ENCODE peak calls at places on chromosomes 16 and 17, in five cellular contexts. H is body of pancreas, F is psoas muscle, O is small intestine, Y is kidney epithelial cell. W is an unnamed sample.

GRCh38 chr16:85793662-85794298 is 5.6 kb downstream of the EMC8 start:
- DNase-seq in H (no peak), F (no peak), O (no peak), Y (no peak), W (no peak)

GRCh38 chr17:17028059-17028877 is 14.0 kb upstream of the MPRIP start:
- DNase-seq in H (peak; percentile 68), F (peak; percentile 69), O (peak; percentile 98), Y (peak; percentile 88), W (no peak)

GRCh38 chr17:17835415-17836249 is 1.2 kb downstream of the SREBF1 start:
- DNase-seq in H (no peak), F (no peak), O (no peak), Y (no peak), W (no peak)

GRCh38 chr17:62791235-62792121 is 16.6 kb downstream of the MARCHF10 start:
- DNase-seq in H (no peak), F (no peak), O (no peak), Y (no peak), W (peak; percentile 69)

GRCh38 chr16:81582655-81583441 is 138.2 kb downstream of the CMIP start:
- DNase-seq in H (peak; percentile 38), F (peak; percentile 27), O (peak; percentile 81), Y (no peak), W (no peak)

GRCh38 chr17:78507526-78507925 is 69.7 kb downstream of the DNAH17 start:
- DNase-seq in H (no peak), F (no peak), O (no peak), Y (no peak), W (no peak)

GRCh38 chr17:8922451-8922850 is 43.1 kb downstream of the PIK3R5 start:
- DNase-seq in H (no peak), F (no peak), O (no peak), Y (peak; percentile 74), W (peak; percentile 79)

GRCh38 chr17:1695365-1695764 is 10.7 kb upstream of the PRPF8 start:
- DNase-seq in H (no peak), F (no peak), O (no peak), Y (no peak), W (no peak)

GRCh38 chr16:89131783-89132182 is 38.1 kb downstream of the ACSF3 start:
- DNase-seq in H (no peak), F (no peak), O (no peak), Y (no peak), W (no peak)

GRCh38 chr16:65624696-65625095 is 502.8 kb upstream of the CDH11 start:
- DNase-seq in H (no peak), F (no peak), O (no peak), Y (no peak), W (no peak)

GRCh38 chr17:927611-928461 is 51.7 kb downstream of the NXN start:
- DNase-seq in H (no peak), F (no peak), O (no peak), Y (peak; percentile 97), W (no peak)

DNA sequence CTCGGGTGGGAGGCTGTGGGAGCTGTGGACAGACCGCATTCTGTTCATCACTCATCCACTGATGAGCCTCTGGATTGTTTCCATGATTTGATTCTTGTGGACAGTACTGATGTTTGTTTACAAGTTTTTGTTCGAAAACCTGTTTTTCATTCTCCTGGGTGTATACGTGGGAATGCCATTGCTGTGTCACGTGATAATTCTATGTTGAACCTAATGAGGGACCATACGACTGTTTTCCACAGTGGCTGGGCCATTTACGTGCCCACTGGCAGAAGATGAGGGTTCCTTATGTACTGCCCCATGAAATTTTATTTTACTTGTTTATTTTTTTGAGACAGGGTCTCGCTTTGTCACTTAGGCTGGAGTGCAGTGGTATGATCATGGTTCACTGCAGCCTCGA is 2.6 kb upstream of the ALG1 start:
- DNase-seq in H (no peak), F (no peak), O (no peak), Y (no peak), W (no peak)
- H3K4me3 ChIP-seq in H (no peak overlapping the region), F (no peak overlapping the region), O (no peak overlapping the region), Y (no peak overlapping the region), W (no peak overlapping the region)

DNA sequence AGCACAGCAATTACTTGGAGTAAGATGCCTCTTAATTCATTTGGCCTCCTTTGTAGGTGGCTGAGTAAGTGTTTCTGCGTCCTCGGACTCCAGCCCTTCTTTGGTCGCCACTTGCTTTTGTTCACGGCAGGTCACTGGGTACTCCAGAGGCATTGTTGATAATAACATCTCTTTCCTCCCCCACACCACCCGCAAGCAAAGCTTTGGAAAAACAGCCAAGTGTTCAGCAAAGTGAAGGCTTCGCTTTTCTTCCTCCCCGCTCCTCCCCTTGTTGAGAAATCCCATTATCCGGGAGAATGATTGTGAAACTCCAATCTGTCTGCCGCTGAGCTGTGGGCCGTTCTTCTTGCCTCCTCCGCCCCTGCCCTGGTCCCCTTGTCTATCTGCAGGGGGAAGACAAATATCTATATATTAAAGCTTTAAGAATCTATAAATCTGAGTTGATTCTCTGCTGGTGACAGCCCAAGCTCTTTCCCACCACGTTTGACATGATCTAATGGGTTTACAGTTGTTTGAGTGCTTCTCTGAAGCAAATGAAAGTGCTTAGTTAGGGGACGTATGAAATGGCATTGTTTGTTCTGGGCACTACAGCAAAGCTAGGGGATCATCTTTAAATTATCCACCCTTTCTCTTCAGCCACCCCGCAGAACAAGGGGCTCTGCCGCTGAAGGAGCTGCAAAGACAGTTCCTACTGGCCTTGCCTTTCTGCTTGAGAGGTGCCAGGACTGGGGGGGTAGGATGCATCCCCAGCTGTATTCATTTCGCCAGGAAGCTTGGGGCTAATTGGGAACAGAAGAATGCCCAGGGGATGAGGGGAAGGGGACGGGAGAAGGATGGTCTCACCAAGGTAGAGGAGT is 167.1 kb downstream of the CCDC182 start:
- DNase-seq in H (no peak), F (peak; percentile 40), O (no peak), Y (no peak), W (no peak)
- H3K4me3 ChIP-seq in H (no peak overlapping the region), F (peak overlapping the region; percentile 46), O (no peak overlapping the region), Y (no peak overlapping the region), W (no peak overlapping the region)

GRCh38 chr17:31829649-31830048 is 29.4 kb downstream of the COPRS start:
- DNase-seq in H (no peak), F (no peak), O (no peak), Y (no peak), W (no peak)
- H3K4me3 ChIP-seq in H (no peak overlapping the region), F (no peak overlapping the region), O (no peak overlapping the region), Y (no peak overlapping the region), W (no peak overlapping the region)

GRCh38 chr17:36932383-36933173 is 4.7 kb upstream of the LHX1 start:
- DNase-seq in H (no peak), F (no peak), O (no peak), Y (no peak), W (no peak)
- H3K4me3 ChIP-seq in H (no peak overlapping the region), F (peak overlapping the region; percentile 49), O (no peak overlapping the region), Y (peak overlapping the region; percentile 61), W (no peak overlapping the region)

GRCh38 chr17:74532115-74532514 is 840 bp upstream of the CD300LB start:
- DNase-seq in H (peak; percentile 8), F (no peak), O (no peak), Y (no peak), W (no peak)
- H3K4me3 ChIP-seq in H (no peak overlapping the region), F (no peak overlapping the region), O (no peak overlapping the region), Y (no peak overlapping the region), W (no peak overlapping the region)

GRCh38 chr17:49406791-49407190 is 7.9 kb downstream of the PHB1 start:
- DNase-seq in H (no peak), F (no peak), O (no peak), Y (no peak), W (no peak)

GRCh38 chr17:49409066-49409465 is 5.6 kb downstream of the PHB1 start:
- DNase-seq in H (no peak), F (no peak), O (peak; percentile 71), Y (no peak), W (no peak)

GRCh38 chr17:49404906-49405305 is 9.8 kb downstream of the PHB1 start:
- DNase-seq in H (no peak), F (no peak), O (no peak), Y (no peak), W (no peak)

GRCh38 chr17:49404371-49404770 is 10.3 kb downstream of the PHB1 start:
- DNase-seq in H (no peak), F (no peak), O (no peak), Y (no peak), W (no peak)

GRCh38 chr17:49407981-49408501 is 6.6 kb downstream of the PHB1 start:
- DNase-seq in H (peak; percentile 84), F (peak; percentile 56), O (peak; percentile 85), Y (peak; percentile 26), W (no peak)
- H3K4me3 ChIP-seq in H (no peak overlapping the region), F (no peak overlapping the region), O (no peak overlapping the region), Y (no peak overlapping the region), W (no peak overlapping the region)

W was measured in HFF-Myc.